ENCODE peak calls at places on chromosome X, in seven cellular contexts. J, V, P, D, Q, U and B are unnamed samples.
A peak's percentile ranks its signal among the peaks of the same experiment; 100 is the strongest.

GRCh38 chrX:136097871-136098805 is 49.2 kb upstream of the FHL1 start:
- DNase-seq in J (peak; percentile 56), V (no peak), D (no peak), U (peak; percentile 14), P (no peak), Q (no peak), B (peak; percentile 68)

GRCh38 chrX:136954930-136955329 is 74.4 kb upstream of the RBMX start:
- DNase-seq in U (no peak), P (peak; percentile 17), J (peak; percentile 3), V (no peak), D (no peak), Q (no peak), B (no peak)

GRCh38 chrX:39445336-39445735 is 644.1 kb downstream of the MID1IP1 start:
- DNase-seq in D (no peak), P (peak; percentile 11), V (peak; percentile 41), J (peak; percentile 25), U (peak; percentile 40), Q (peak; percentile 20), B (peak; percentile 91)

GRCh38 chrX:69119122-69119521 is 46.1 kb downstream of the PJA1 start:
- DNase-seq in U (no peak), V (no peak), D (no peak), P (no peak), Q (no peak), J (peak; percentile 46), B (peak; percentile 65)

GRCh38 chrX:105701310-105702052 is 120.9 kb upstream of the NRK start:
- DNase-seq in U (no peak), D (no peak), J (peak; percentile 14), V (no peak), P (no peak), Q (no peak), B (no peak)

GRCh38 chrX:46330981-46331380 is 214.2 kb downstream of the ZNF674 start:
- DNase-seq in V (no peak), J (no peak), U (no peak), Q (no peak), P (no peak), D (no peak), B (no peak)

GRCh38 chrX:25737540-25737939 is 400.6 kb upstream of the MAGEB18 start:
- DNase-seq in D (no peak), V (no peak), P (no peak), J (no peak), Q (no peak), U (no peak), B (no peak)

GRCh38 chrX:41127476-41128192 is 42.4 kb downstream of the USP9X start:
- DNase-seq in U (no peak), V (no peak), J (no peak), Q (no peak), P (peak; percentile 4), D (no peak), B (no peak)

GRCh38 chrX:25144043-25144940 is 128.5 kb upstream of the ARX start:
- DNase-seq in J (peak; percentile 32), D (peak; percentile 67), P (peak; percentile 29), Q (peak; percentile 52), U (peak; percentile 80), V (peak; percentile 60), B (peak; percentile 87)

GRCh38 chrX:724256-724655 is 93.7 kb downstream of the SHOX start:
- DNase-seq in U (no peak), V (no peak), D (no peak), J (no peak), P (no peak), Q (no peak), B (peak; percentile 36)

GRCh38 chrX:56503941-56504673 is 59.3 kb upstream of the UBQLN2 start:
- DNase-seq in Q (no peak), D (no peak), U (peak; percentile 15), J (peak; percentile 23), P (no peak), V (no peak), B (no peak)

GRCh38 chrX:17511556-17511955 is 136.6 kb downstream of the NHS start:
- DNase-seq in V (no peak), U (no peak), D (no peak), Q (no peak), J (no peak), P (no peak), B (no peak)

GRCh38 chrX:19840899-19841648 is 46.3 kb downstream of the SH3KBP1 start:
- DNase-seq in V (no peak), P (peak; percentile 55), Q (no peak), U (no peak), D (no peak), J (peak; percentile 96), B (peak; percentile 78)

DNA sequence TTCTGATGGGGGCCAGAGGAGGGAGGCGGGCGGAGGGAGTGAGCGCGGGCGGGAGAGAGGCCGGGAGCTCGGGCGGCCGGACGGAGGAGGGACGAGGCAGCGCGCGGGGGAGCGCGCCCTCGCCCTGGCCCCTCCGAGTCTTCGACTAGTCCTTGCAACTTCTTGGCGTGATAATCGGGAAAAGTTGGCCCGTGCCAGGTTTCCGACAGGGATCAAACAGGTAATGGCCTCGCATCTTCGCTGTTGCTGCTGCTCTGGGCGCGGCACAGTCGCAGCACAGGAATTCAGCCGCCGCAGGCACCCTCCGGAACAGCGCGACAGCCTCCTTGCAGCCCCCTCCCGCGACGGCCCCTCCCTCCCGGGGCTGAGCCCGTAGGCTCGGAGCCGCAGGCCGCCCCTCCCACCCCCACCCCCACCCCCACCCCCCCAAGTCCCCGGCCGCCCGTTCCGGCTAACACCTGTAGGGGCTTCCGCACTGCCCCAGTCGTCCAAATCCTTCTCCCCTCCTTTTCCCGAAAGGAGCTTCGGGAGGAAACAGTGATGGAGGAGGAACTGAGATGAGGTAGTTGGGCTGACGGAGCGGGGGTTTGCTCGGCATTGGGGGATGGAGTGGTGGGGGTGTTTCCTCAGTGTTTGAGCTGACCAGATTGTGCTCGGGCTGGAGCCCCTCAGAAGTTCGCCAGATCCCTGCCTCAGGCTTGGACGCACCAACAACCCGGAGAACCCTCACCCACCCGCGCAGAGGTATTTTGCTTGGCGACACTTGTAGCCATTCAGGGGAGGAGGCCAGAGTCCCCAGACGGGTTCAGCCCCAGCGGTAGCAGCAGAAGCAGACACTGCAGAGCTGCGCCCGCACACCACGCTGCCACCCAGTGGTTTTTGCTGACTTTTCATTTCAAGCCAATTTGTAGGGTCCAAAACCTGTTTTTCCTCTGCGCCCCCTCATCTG is at the start of gene FGF13:
- DNase-seq in P (no peak), D (no peak), U (peak; percentile 50), V (no peak), Q (peak; percentile 17), J (peak; percentile 86), B (peak; percentile 85)
- H3K4me3 ChIP-seq in P (no peak within 1 kb of the TSS), D (peak within 1 kb of the TSS; percentile 31), U (peak within 1 kb of the TSS; percentile 49), V (peak within 1 kb of the TSS; percentile 11), Q (no peak within 1 kb of the TSS), J (peak within 1 kb of the TSS; percentile 71), B (peak within 1 kb of the TSS; percentile 86)

GRCh38 chrX:2608638-2609430 is 82.3 kb upstream of the CD99 start:
- DNase-seq in P (peak; percentile 85), Q (peak; percentile 87), U (peak; percentile 84), D (peak; percentile 64), J (peak; percentile 91), V (peak; percentile 93), B (peak; percentile 94)
- H3K27ac ChIP-seq in P (peak overlapping the region; percentile 51), Q (peak overlapping the region; percentile 60), U (peak overlapping the region; percentile 76), D (peak overlapping the region; percentile 81), J (peak overlapping the region; percentile 68), V (peak overlapping the region; percentile 65), B (no peak overlapping the region)

GRCh38 chrX:42720209-42720608 is 57.8 kb downstream of the PPP1R2C start:
- DNase-seq in V (no peak), U (no peak), J (no peak), D (no peak), P (peak; percentile 6), Q (no peak), B (no peak)

GRCh38 chrX:42725196-42725595 is 52.8 kb downstream of the PPP1R2C start:
- DNase-seq in Q (no peak), U (no peak), P (no peak), V (no peak), J (no peak), D (no peak), B (no peak)
- H3K4me3 ChIP-seq in Q (no peak overlapping the region), U (no peak overlapping the region), P (no peak overlapping the region), V (no peak overlapping the region), J (no peak overlapping the region), D (no peak overlapping the region), B (no peak overlapping the region)

DNA sequence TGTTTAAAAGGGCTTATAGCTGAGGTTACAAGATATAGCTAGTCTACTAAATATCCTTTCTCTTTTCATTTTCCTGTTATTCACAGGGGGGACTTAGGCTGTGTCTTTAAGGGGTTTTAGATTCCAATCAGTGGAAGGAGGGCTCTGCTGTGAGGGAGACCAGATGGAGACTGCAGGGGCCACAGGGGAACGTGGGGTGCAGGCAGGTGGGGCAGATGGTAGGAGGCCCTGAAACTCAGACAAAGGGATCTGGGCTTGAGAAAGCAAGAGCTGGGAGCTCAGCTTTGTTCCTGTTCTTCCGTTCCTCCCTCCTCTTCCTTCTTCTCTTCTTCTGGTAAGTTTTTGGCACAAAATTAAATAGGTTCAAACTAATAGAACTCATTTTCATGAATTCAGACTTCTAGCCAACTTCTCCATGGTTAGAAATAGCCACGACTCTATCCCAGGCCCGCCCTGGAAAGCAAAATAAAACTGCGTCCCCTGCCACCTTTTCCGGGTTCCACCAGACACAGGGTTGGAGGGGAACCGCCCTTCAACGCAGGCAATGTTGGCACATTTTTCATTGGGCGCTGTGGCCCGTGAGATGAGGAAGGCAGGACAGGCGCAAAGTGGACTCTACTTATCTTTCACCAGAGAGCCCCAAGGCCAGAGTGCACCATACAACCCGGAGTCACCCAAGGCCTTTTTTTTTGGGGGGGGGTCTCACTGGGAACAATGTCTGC is 3.5 kb upstream of the TMSB4X start:
- DNase-seq in P (no peak), U (peak; percentile 20), D (peak; percentile 82), J (no peak), V (no peak), Q (peak; percentile 63), B (no peak)
- H3K27ac ChIP-seq in P (peak overlapping the region; percentile 90), U (peak overlapping the region; percentile 50), D (peak overlapping the region; percentile 71), J (no peak overlapping the region), V (peak overlapping the region; percentile 92), Q (peak overlapping the region; percentile 63), B (no peak overlapping the region)